ENCODE peak calls at places on chromosomes 1 and 21, in four cellular contexts. H, J, F and V are unnamed samples.

GRCh38 chr1:241531195-241532172 is 694 bp upstream of the KMO start:
- DNase-seq in F (peak), H (peak), J (peak), V (peak)

GRCh38 chr1:39850606-39851216 is 32.6 kb downstream of the TRIT1 start:
- DNase-seq in F (no peak), J (no peak), H (no peak), V (no peak)

GRCh38 chr1:14924012-14924452 is 229.5 kb upstream of the TMEM51 start:
- DNase-seq in J (peak), H (peak), F (no peak), V (peak)

GRCh38 chr1:67479146-67479891 is 49.1 kb upstream of the SERBP1 start:
- DNase-seq in F (no peak), H (no peak), J (peak), V (peak)

GRCh38 chr1:17825273-17826164 is 70.4 kb downstream of the ACTL8 start:
- DNase-seq in F (no peak), H (no peak), J (no peak), V (no peak)

GRCh38 chr1:168693872-168694238 is 35.2 kb downstream of the DPT start:
- DNase-seq in H (no peak), J (no peak), F (no peak), V (no peak)

GRCh38 chr1:52651904-52652303 is 18.9 kb downstream of the SHISAL2A start:
- DNase-seq in H (no peak), J (no peak), F (no peak), V (no peak)

GRCh38 chr1:223364685-223365382 is 858 bp upstream of the SUSD4 start:
- DNase-seq in H (no peak), F (no peak), J (peak), V (no peak)

GRCh38 chr1:30400436-30400975 is 322.9 kb downstream of the MATN1 start:
- DNase-seq in H (no peak), F (no peak), J (peak), V (no peak)
- TF ChIP-seq FOS in H (no peak), F (no peak), J (no peak), V (no peak)

GRCh38 chr1:28141685-28142084 is 34.8 kb downstream of the PTAFR start:
- DNase-seq in J (no peak), H (no peak), F (no peak), V (no peak)

GRCh38 chr1:28143496-28144202 is 32.8 kb downstream of the PTAFR start:
- DNase-seq in H (no peak), F (no peak), J (no peak), V (no peak)

GRCh38 chr1:28147264-28148094 is 29.0 kb downstream of the PTAFR start:
- DNase-seq in H (no peak), F (no peak), J (no peak), V (no peak)

GRCh38 chr1:28145728-28146127 is 30.8 kb downstream of the PTAFR start:
- DNase-seq in H (no peak), F (no peak), J (no peak), V (no peak)

DNA sequence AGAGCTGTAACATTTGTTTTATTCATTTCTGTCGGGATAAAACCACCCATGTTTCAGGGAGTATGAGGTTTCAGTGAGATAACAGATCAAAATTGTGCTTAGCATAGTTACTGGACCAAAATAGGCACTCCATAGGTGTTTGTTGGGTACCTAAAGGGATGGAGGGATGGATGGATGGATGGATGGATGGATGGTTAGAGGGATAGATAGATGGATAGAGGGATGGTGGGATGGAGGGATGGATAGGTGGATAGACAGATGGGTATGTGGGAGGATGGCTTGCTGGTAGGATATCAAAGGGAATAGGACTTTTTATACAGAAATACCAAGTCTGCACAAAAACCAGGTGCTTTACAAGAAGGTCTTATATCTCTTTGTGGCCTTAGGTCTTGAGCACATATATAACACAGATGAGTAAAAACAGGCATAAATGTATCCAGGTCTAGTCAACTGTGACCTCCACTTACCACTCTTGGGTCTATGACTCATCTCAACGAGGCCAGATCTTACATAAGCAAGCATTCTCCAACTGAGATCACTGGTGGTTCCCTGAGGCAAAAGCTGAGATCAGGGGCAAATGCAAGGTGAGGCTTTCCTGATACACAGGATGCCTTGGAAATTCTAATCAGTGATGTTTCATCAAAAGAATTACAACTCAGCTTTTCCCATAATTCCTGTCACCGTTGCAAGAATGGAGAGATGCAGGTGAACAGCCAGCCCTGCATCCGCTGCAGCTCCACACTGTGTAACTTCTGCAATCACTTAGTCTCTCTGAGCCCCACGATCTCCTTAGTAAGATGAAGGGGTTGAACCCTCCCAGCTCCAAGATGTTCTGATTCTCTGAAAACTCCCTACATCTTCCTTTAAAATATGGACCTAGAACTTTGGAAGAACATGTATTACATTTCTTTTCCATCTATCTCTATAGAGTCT is 32.0 kb downstream of the PTAFR start:
- DNase-seq in J (peak), F (peak), H (peak), V (no peak)
- TF ChIP-seq FOS in J (peak), F (no peak), H (peak), V (peak)

DNA sequence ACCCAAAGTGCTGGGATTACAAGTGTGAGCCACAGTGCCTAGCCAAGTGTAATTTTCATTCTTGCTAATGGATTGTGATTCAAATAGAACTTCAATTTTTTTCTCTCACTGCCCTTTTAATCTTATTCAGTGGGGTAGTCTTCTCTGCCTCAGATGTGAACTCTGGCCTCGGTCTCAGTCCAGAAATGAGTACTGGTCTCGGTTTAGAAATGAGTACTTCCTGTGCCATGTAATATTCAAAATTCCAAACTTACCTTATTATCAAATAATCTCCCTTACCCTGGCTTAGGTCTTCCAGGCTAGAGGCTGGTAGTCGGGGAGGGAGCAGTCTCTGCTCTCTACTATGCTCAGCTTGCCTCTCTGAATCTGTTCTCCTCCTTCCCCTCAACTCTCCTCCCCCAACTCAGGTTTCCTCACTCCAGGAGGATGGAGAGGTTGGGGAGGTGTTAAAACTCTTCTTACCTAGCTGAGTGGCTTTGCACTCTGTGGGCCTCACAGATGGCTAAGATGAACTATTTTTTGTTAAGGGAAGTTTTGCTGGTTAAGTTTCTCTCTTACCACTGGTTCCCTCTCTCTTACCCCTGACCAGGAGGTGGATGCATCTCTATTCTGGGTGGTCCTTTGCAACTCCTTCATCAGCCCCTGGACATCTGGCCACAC is 4.8 kb upstream of the SLAMF9 start:
- DNase-seq in H (no peak), J (no peak), F (no peak), V (no peak)
- TF ChIP-seq FOS in H (no peak), J (no peak), F (no peak), V (no peak)

GRCh38 chr21:42614391-42614790 is 39.0 kb upstream of the PDE9A start:
- DNase-seq in F (no peak), H (no peak), J (no peak), V (no peak)
- TF ChIP-seq FOS in F (no peak), H (no peak), J (no peak), V (no peak)

GRCh38 chr1:112264553-112264952 is 131.5 kb upstream of the CTTNBP2NL start:
- DNase-seq in H (no peak), F (no peak), J (no peak), V (no peak)

GRCh38 chr1:112265946-112266345 is 130.1 kb upstream of the CTTNBP2NL start:
- DNase-seq in J (no peak), H (no peak), F (no peak), V (no peak)

GRCh38 chr1:112262301-112262700 is 133.7 kb upstream of the CTTNBP2NL start:
- DNase-seq in H (no peak), J (no peak), F (no peak), V (no peak)

GRCh38 chr1:112264010-112264409 is 132.0 kb upstream of the CTTNBP2NL start:
- DNase-seq in H (no peak), J (no peak), F (no peak), V (no peak)

DNA sequence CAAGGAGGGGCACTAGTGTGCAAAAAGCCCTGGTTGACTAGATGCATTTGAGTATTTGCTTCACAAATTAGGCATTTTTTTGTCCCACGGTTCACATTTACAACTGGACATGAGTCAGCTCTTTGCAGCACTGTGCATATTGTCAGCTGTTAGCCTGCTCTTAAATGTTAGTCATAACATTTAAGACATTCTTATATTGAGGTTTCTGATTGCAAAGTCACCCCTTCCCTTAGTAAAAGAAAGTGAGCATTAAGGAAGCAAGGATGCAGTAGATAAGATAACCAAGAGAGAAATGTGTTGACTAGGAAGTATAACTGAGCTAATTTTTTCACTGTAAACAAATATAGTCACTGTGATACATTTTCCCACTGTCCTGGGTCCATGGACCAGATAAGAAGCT is 132.6 kb upstream of the CTTNBP2NL start:
- DNase-seq in J (no peak), F (no peak), H (peak), V (peak)
- TF ChIP-seq FOS in J (no peak), F (no peak), H (no peak), V (peak)

DNA sequence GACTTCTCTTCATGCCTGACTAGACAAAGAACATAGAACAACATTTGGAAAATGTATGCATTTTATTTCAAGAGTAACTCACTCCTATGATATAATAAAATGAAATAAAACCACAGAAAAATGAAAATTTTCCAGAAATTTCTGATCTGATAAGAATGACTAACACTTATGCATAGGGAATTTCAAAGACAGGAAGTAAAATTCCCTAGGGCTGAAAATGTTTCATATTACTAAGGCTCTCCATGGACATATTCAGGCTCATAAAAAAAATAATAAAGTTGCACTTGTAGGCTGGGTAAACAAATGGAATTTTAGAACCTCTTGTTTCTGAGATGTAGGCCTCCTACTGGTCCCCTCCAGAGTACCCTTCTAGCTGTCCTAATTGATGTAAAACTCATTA is 641.1 kb upstream of the CAMK1G start:
- DNase-seq in H (no peak), J (no peak), F (no peak), V (peak)
- TF ChIP-seq FOS in H (no peak), J (no peak), F (no peak), V (peak)

GRCh38 chr21:19461481-19462205 is 1058.1 kb upstream of the TMPRSS15 start:
- DNase-seq in H (no peak), F (no peak), J (peak), V (no peak)
- TF ChIP-seq FOS in H (no peak), F (no peak), J (no peak), V (no peak)

GRCh38 chr1:248906741-248907661 is 966 bp downstream of the PGBD2 start:
- DNase-seq in H (peak), J (no peak), F (no peak), V (no peak)

GRCh38 chr1:248905662-248905948 is 430 bp upstream of the PGBD2 start:
- DNase-seq in H (no peak), J (no peak), F (no peak), V (no peak)

GRCh38 chr1:248901578-248901977 is 4.5 kb upstream of the PGBD2 start:
- DNase-seq in F (no peak), H (no peak), J (no peak), V (no peak)

GRCh38 chr1:248904437-248905216 is 1.4 kb upstream of the PGBD2 start:
- DNase-seq in F (no peak), J (no peak), H (no peak), V (no peak)

GRCh38 chr1:248905949-248906740 is at the start of gene PGBD2:
- DNase-seq in J (peak), H (peak), F (peak), V (peak)
- TF ChIP-seq FOS in J (no peak), H (no peak), F (no peak), V (no peak)